ENCODE peak calls at places on chromosomes 2 and 18, in five cellular contexts. One of them, this sample, is unnamed.

GRCh38 chr2:99112617-99113016 is 28.9 kb upstream of the C2orf15 start:
- DNase-seq in nephron progenitor cell: no peak
- DNase-seq in RWPE1: no peak
- DNase-seq in spleen: no peak
- DNase-seq in CD8-positive, alpha-beta T cell: no peak
- DNase-seq in this sample: no peak

GRCh38 chr2:133521146-133521745 is 47.0 kb downstream of the NCKAP5 start:
- DNase-seq in spleen: no peak
- DNase-seq in RWPE1: no peak
- DNase-seq in CD8-positive, alpha-beta T cell: no peak
- DNase-seq in nephron progenitor cell: no peak
- DNase-seq in this sample: no peak

GRCh38 chr2:229543176-229543873 is 171.0 kb downstream of the DNER start:
- DNase-seq in RWPE1: no peak
- DNase-seq in nephron progenitor cell: no peak
- DNase-seq in spleen: no peak
- DNase-seq in CD8-positive, alpha-beta T cell: no peak
- DNase-seq in this sample: no peak

GRCh38 chr2:37168217-37168981 is 11.6 kb upstream of the EIF2AK2 start:
- DNase-seq in spleen: no peak
- DNase-seq in nephron progenitor cell: peak
- DNase-seq in RWPE1: peak
- DNase-seq in CD8-positive, alpha-beta T cell: no peak
- DNase-seq in this sample: no peak

GRCh38 chr2:192029089-192029488 is 165.6 kb downstream of the TMEFF2 start:
- DNase-seq in nephron progenitor cell: peak
- DNase-seq in RWPE1: no peak
- DNase-seq in spleen: no peak
- DNase-seq in CD8-positive, alpha-beta T cell: no peak
- DNase-seq in this sample: no peak

GRCh38 chr2:5914831-5915611 is 222.8 kb downstream of the SOX11 start:
- DNase-seq in spleen: no peak
- DNase-seq in nephron progenitor cell: peak
- DNase-seq in RWPE1: no peak
- DNase-seq in CD8-positive, alpha-beta T cell: no peak
- DNase-seq in this sample: peak

GRCh38 chr18:25832008-25832604 is 258.3 kb downstream of the SS18 start:
- DNase-seq in CD8-positive, alpha-beta T cell: no peak
- DNase-seq in RWPE1: peak
- DNase-seq in nephron progenitor cell: peak
- DNase-seq in spleen: no peak
- DNase-seq in this sample: peak

GRCh38 chr2:129796216-129796615 is 183.2 kb upstream of the RAB6C start:
- DNase-seq in nephron progenitor cell: no peak
- DNase-seq in RWPE1: no peak
- DNase-seq in spleen: no peak
- DNase-seq in CD8-positive, alpha-beta T cell: no peak
- DNase-seq in this sample: no peak

GRCh38 chr2:85504434-85505261 is 34.3 kb upstream of the MAT2A start:
- DNase-seq in CD8-positive, alpha-beta T cell: no peak
- DNase-seq in RWPE1: peak
- DNase-seq in nephron progenitor cell: no peak
- DNase-seq in spleen: no peak
- DNase-seq in this sample: no peak

GRCh38 chr18:11366410-11366809 is 217.0 kb upstream of the PIEZO2 start:
- DNase-seq in CD8-positive, alpha-beta T cell: no peak
- DNase-seq in spleen: no peak
- DNase-seq in nephron progenitor cell: no peak
- DNase-seq in RWPE1: no peak
- DNase-seq in this sample: no peak

GRCh38 chr2:8575011-8575750 is 106.7 kb upstream of the ID2 start:
- DNase-seq in nephron progenitor cell: no peak
- DNase-seq in spleen: peak
- DNase-seq in CD8-positive, alpha-beta T cell: peak
- DNase-seq in RWPE1: no peak
- DNase-seq in this sample: no peak

GRCh38 chr2:84939426-84940087 is 31.4 kb upstream of the KCMF1 start:
- DNase-seq in CD8-positive, alpha-beta T cell: peak
- DNase-seq in spleen: peak
- DNase-seq in nephron progenitor cell: no peak
- DNase-seq in RWPE1: no peak
- DNase-seq in this sample: no peak

GRCh38 chr2:28356095-28356911 is 36.4 kb upstream of the FOSL2 start:
- DNase-seq in CD8-positive, alpha-beta T cell: no peak
- DNase-seq in RWPE1: peak
- DNase-seq in spleen: peak
- DNase-seq in nephron progenitor cell: peak
- DNase-seq in this sample: no peak

GRCh38 chr2:71615769-71616730 is 162.7 kb downstream of the DYSF start:
- DNase-seq in spleen: no peak
- DNase-seq in nephron progenitor cell: no peak
- DNase-seq in CD8-positive, alpha-beta T cell: no peak
- DNase-seq in RWPE1: no peak
- DNase-seq in this sample: peak

GRCh38 chr2:189657867-189658266 is 3.4 kb upstream of the ASNSD1 start:
- DNase-seq in nephron progenitor cell: no peak
- DNase-seq in CD8-positive, alpha-beta T cell: peak
- DNase-seq in RWPE1: no peak
- DNase-seq in spleen: peak
- DNase-seq in this sample: no peak

GRCh38 chr2:196453613-196454047 is 185.9 kb upstream of the CCDC150 start:
- DNase-seq in CD8-positive, alpha-beta T cell: peak
- DNase-seq in nephron progenitor cell: peak
- DNase-seq in spleen: no peak
- DNase-seq in RWPE1: peak
- DNase-seq in this sample: no peak

GRCh38 chr2:10901160-10901559 is 10.6 kb upstream of the KCNF1 start:
- DNase-seq in nephron progenitor cell: no peak
- DNase-seq in spleen: no peak
- DNase-seq in CD8-positive, alpha-beta T cell: no peak
- DNase-seq in RWPE1: peak
- DNase-seq in this sample: no peak

GRCh38 chr2:28390241-28390856 is 2.3 kb upstream of the FOSL2 start:
- DNase-seq in spleen: peak
- DNase-seq in CD8-positive, alpha-beta T cell: peak
- DNase-seq in nephron progenitor cell: peak
- DNase-seq in RWPE1: peak
- DNase-seq in this sample: peak

GRCh38 chr2:26849056-26850001 is 1.4 kb downstream of the DPYSL5 start:
- DNase-seq in CD8-positive, alpha-beta T cell: no peak
- DNase-seq in spleen: no peak
- DNase-seq in RWPE1: no peak
- DNase-seq in nephron progenitor cell: peak
- DNase-seq in this sample: peak

GRCh38 chr2:74696758-74697327 is 42.8 kb downstream of the SEMA4F start:
- DNase-seq in RWPE1: no peak
- DNase-seq in spleen: no peak
- DNase-seq in CD8-positive, alpha-beta T cell: no peak
- DNase-seq in nephron progenitor cell: no peak
- DNase-seq in this sample: no peak

GRCh38 chr2:7190587-7191320 is 273.5 kb downstream of the RNF144A start:
- DNase-seq in spleen: no peak
- DNase-seq in RWPE1: no peak
- DNase-seq in nephron progenitor cell: no peak
- DNase-seq in CD8-positive, alpha-beta T cell: no peak
- DNase-seq in this sample: no peak

GRCh38 chr2:190635781-190636180 is 13.1 kb upstream of the NAB1 start:
- DNase-seq in spleen: no peak
- DNase-seq in RWPE1: no peak
- DNase-seq in nephron progenitor cell: no peak
- DNase-seq in CD8-positive, alpha-beta T cell: no peak
- DNase-seq in this sample: no peak

GRCh38 chr2:215900865-215901264 is 112.5 kb downstream of the MREG start:
- DNase-seq in RWPE1: no peak
- DNase-seq in CD8-positive, alpha-beta T cell: no peak
- DNase-seq in spleen: no peak
- DNase-seq in nephron progenitor cell: no peak
- DNase-seq in this sample: no peak

GRCh38 chr2:201860541-201861154 is 54.3 kb downstream of the CDK15 start:
- DNase-seq in nephron progenitor cell: peak
- DNase-seq in CD8-positive, alpha-beta T cell: peak
- DNase-seq in RWPE1: peak
- DNase-seq in spleen: no peak
- DNase-seq in this sample: no peak

GRCh38 chr2:101540518-101540917 is 65.6 kb upstream of the RFX8 start:
- DNase-seq in nephron progenitor cell: no peak
- DNase-seq in CD8-positive, alpha-beta T cell: no peak
- DNase-seq in spleen: no peak
- DNase-seq in RWPE1: no peak
- DNase-seq in this sample: no peak

GRCh38 chr2:48496867-48497266 is 33.1 kb upstream of the STON1 start:
- DNase-seq in nephron progenitor cell: no peak
- DNase-seq in spleen: no peak
- DNase-seq in CD8-positive, alpha-beta T cell: no peak
- DNase-seq in RWPE1: no peak
- DNase-seq in this sample: no peak

GRCh38 chr18:9053814-9054213 is 48.7 kb upstream of the NDUFV2 start:
- DNase-seq in RWPE1: no peak
- DNase-seq in spleen: no peak
- DNase-seq in CD8-positive, alpha-beta T cell: no peak
- DNase-seq in nephron progenitor cell: no peak
- DNase-seq in this sample: no peak

GRCh38 chr2:156659694-156660093 is 223.5 kb downstream of the GPD2 start:
- DNase-seq in spleen: no peak
- DNase-seq in CD8-positive, alpha-beta T cell: no peak
- DNase-seq in RWPE1: no peak
- DNase-seq in nephron progenitor cell: no peak
- DNase-seq in this sample: no peak

GRCh38 chr2:138373993-138374408 is 127.6 kb upstream of the SPOPL start:
- DNase-seq in CD8-positive, alpha-beta T cell: no peak
- DNase-seq in spleen: no peak
- DNase-seq in RWPE1: peak
- DNase-seq in nephron progenitor cell: peak
- DNase-seq in this sample: no peak

GRCh38 chr2:46802665-46803550 is 112.7 kb downstream of the MCFD2 start:
- DNase-seq in nephron progenitor cell: no peak
- DNase-seq in RWPE1: no peak
- DNase-seq in CD8-positive, alpha-beta T cell: no peak
- DNase-seq in spleen: no peak
- DNase-seq in this sample: no peak

GRCh38 chr18:28457784-28458183 is 280.9 kb upstream of the CDH2 start:
- DNase-seq in spleen: no peak
- DNase-seq in CD8-positive, alpha-beta T cell: no peak
- DNase-seq in nephron progenitor cell: no peak
- DNase-seq in RWPE1: no peak
- DNase-seq in this sample: no peak

GRCh38 chr18:28459587-28459986 is 282.7 kb upstream of the CDH2 start:
- DNase-seq in spleen: no peak
- DNase-seq in nephron progenitor cell: no peak
- DNase-seq in CD8-positive, alpha-beta T cell: no peak
- DNase-seq in RWPE1: no peak
- DNase-seq in this sample: no peak

GRCh38 chr18:28455971-28456370 is 279.0 kb upstream of the CDH2 start:
- DNase-seq in RWPE1: no peak
- DNase-seq in spleen: no peak
- DNase-seq in CD8-positive, alpha-beta T cell: no peak
- DNase-seq in nephron progenitor cell: no peak
- DNase-seq in this sample: no peak

DNA sequence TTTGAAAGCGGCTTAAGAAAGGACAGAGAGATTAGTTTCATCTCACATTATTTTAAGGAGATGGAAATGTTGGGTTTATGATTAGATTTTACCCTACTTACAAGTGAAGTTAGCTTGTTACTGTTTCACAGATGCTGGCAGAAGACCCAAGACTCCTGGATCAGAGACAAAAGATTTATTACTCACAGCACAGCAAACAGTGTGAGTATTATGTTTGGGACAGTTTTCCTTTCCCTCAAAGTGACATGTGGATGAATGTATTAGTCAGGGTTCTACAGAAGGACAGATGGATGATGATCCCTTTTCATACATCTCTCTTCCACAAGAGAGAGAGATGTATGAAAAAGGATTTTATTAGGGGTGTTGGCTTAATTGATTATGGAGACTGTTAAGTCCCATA is 281.8 kb upstream of the CDH2 start:
- DNase-seq in RWPE1: no peak
- DNase-seq in CD8-positive, alpha-beta T cell: no peak
- DNase-seq in nephron progenitor cell: no peak
- DNase-seq in spleen: no peak
- DNase-seq in this sample: no peak
- TF ChIP-seq CTCF in RWPE1: no peak
- TF ChIP-seq CTCF in CD8-positive, alpha-beta T cell: no peak
- TF ChIP-seq CTCF in nephron progenitor cell: no peak
- TF ChIP-seq CTCF in spleen: no peak
- TF ChIP-seq CTCF in this sample: no peak

GRCh38 chr2:16219292-16219975 is 279.1 kb downstream of the MYCN start:
- DNase-seq in nephron progenitor cell: no peak
- DNase-seq in CD8-positive, alpha-beta T cell: no peak
- DNase-seq in RWPE1: no peak
- DNase-seq in spleen: no peak
- DNase-seq in this sample: no peak

GRCh38 chr2:16218161-16218560 is 277.8 kb downstream of the MYCN start:
- DNase-seq in RWPE1: no peak
- DNase-seq in nephron progenitor cell: no peak
- DNase-seq in CD8-positive, alpha-beta T cell: no peak
- DNase-seq in spleen: no peak
- DNase-seq in this sample: no peak

GRCh38 chr2:16217271-16217670 is 276.9 kb downstream of the MYCN start:
- DNase-seq in RWPE1: no peak
- DNase-seq in nephron progenitor cell: no peak
- DNase-seq in spleen: no peak
- DNase-seq in CD8-positive, alpha-beta T cell: no peak
- DNase-seq in this sample: no peak

GRCh38 chr2:16216555-16216938 is 276.2 kb downstream of the MYCN start:
- DNase-seq in CD8-positive, alpha-beta T cell: no peak
- DNase-seq in spleen: no peak
- DNase-seq in nephron progenitor cell: no peak
- DNase-seq in RWPE1: no peak
- DNase-seq in this sample: no peak

GRCh38 chr2:16218651-16219050 is 278.3 kb downstream of the MYCN start:
- DNase-seq in spleen: no peak
- DNase-seq in RWPE1: no peak
- DNase-seq in CD8-positive, alpha-beta T cell: no peak
- DNase-seq in nephron progenitor cell: peak
- DNase-seq in this sample: no peak
- TF ChIP-seq CTCF in spleen: no peak
- TF ChIP-seq CTCF in RWPE1: no peak
- TF ChIP-seq CTCF in CD8-positive, alpha-beta T cell: no peak
- TF ChIP-seq CTCF in nephron progenitor cell: peak
- TF ChIP-seq CTCF in this sample: peak

DNA sequence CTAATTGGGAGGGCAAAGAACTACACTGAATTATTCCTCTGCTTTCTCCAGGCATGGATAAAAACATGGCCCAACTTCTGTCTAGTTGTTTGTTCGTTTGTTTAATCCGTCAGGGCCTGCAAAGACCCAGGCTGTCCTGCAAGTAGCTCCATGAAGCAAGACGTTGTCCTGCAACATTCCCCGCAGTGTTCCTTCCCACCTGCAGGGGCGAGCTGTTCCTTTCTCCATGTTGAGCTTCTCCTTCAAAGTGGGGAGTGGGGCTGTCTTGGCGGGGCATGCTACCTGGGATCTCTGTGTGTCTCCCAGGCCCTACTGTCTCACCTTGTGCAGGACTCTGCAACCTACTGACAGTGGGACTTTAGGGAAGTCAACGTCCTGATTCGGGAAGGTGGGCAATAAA is 264.0 kb upstream of the SMIM21 start:
- DNase-seq in RWPE1: no peak
- DNase-seq in spleen: no peak
- DNase-seq in CD8-positive, alpha-beta T cell: no peak
- DNase-seq in nephron progenitor cell: no peak
- DNase-seq in this sample: no peak
- TF ChIP-seq CTCF in RWPE1: no peak
- TF ChIP-seq CTCF in spleen: no peak
- TF ChIP-seq CTCF in CD8-positive, alpha-beta T cell: no peak
- TF ChIP-seq CTCF in nephron progenitor cell: no peak
- TF ChIP-seq CTCF in this sample: peak

GRCh38 chr2:135258193-135258592 is 206.1 kb downstream of the RAB3GAP1 start:
- DNase-seq in spleen: no peak
- DNase-seq in RWPE1: no peak
- DNase-seq in CD8-positive, alpha-beta T cell: no peak
- DNase-seq in nephron progenitor cell: no peak
- DNase-seq in this sample: no peak
- TF ChIP-seq CTCF in spleen: no peak
- TF ChIP-seq CTCF in RWPE1: no peak
- TF ChIP-seq CTCF in CD8-positive, alpha-beta T cell: no peak
- TF ChIP-seq CTCF in nephron progenitor cell: no peak
- TF ChIP-seq CTCF in this sample: no peak